ENCODE peak calls at places on chromosomes 4 and X, in ten cellular contexts. B is suprapubic skin, Z is cardiac fibroblast, V is progenitor cell of endocrine pancreas, F is heart right ventricle, K is GM12865, A is pancreas, L is OCI-LY7, J is IMR-90, E is BJ. S is an unnamed sample.

GRCh38 chr4:156933633-156934258 is 37.9 kb downstream of the PDGFC start:
- DNase-seq in K (no peak), V (no peak), L (no peak), B (no peak), A (no peak), J (peak; percentile 95), Z (peak; percentile 49), E (no peak), F (no peak), S (no peak)

GRCh38 chrX:57417827-57418226 is 131.3 kb downstream of the FAAH2 start:
- DNase-seq in L (no peak), J (no peak), B (no peak), K (peak; percentile 7), A (no peak), V (no peak), E (no peak), F (no peak), Z (no peak), S (no peak)

GRCh38 chrX:96688789-96689188 is 4.1 kb downstream of the DIAPH2 start:
- DNase-seq in A (no peak), F (no peak), Z (no peak), J (no peak), E (no peak), B (no peak), V (no peak), L (no peak), K (no peak), S (no peak)

GRCh38 chr4:6663596-6664393 is 23.3 kb downstream of the MRFAP1 start:
- DNase-seq in F (no peak), E (no peak), Z (no peak), L (no peak), B (peak; percentile 62), V (no peak), A (no peak), K (no peak), J (no peak), S (no peak)

GRCh38 chr4:15779336-15779735 is 1.2 kb downstream of the CD38 start:
- DNase-seq in F (peak; percentile 58), Z (peak; percentile 78), A (no peak), V (no peak), K (no peak), J (peak; percentile 53), L (no peak), B (peak; percentile 60), E (peak; percentile 15), S (no peak)

GRCh38 chrX:110320588-110320987 is 2.7 kb upstream of the AMMECR1 start:
- DNase-seq in V (no peak), L (no peak), B (no peak), Z (no peak), A (no peak), K (no peak), E (no peak), J (no peak), F (no peak), S (no peak)

GRCh38 chr4:26815199-26815598 is 45.4 kb upstream of the STIM2 start:
- DNase-seq in J (no peak), B (no peak), V (no peak), K (no peak), L (no peak), F (no peak), E (no peak), Z (no peak), A (no peak), S (no peak)

GRCh38 chr4:31104596-31104995 is 384.4 kb downstream of the PCDH7 start:
- DNase-seq in J (no peak), A (no peak), L (no peak), V (no peak), Z (no peak), B (no peak), E (no peak), K (no peak), F (no peak), S (no peak)

GRCh38 chr4:2290974-2291704 is 29.2 kb upstream of the MXD4 start:
- DNase-seq in A (no peak), F (no peak), V (no peak), E (no peak), K (peak; percentile 55), L (peak; percentile 78), B (peak; percentile 57), Z (no peak), J (no peak), S (peak; percentile 46)

GRCh38 chrX:20967725-20968124 is 406.5 kb upstream of the CNKSR2 start:
- DNase-seq in F (no peak), Z (no peak), L (no peak), E (no peak), J (no peak), A (no peak), K (no peak), B (no peak), V (no peak), S (no peak)

GRCh38 chr4:140717313-140717712 is 38.9 kb downstream of the TBC1D9 start:
- DNase-seq in L (no peak), K (no peak), J (no peak), B (no peak), Z (no peak), A (no peak), E (no peak), F (no peak), V (no peak), S (no peak)

DNA sequence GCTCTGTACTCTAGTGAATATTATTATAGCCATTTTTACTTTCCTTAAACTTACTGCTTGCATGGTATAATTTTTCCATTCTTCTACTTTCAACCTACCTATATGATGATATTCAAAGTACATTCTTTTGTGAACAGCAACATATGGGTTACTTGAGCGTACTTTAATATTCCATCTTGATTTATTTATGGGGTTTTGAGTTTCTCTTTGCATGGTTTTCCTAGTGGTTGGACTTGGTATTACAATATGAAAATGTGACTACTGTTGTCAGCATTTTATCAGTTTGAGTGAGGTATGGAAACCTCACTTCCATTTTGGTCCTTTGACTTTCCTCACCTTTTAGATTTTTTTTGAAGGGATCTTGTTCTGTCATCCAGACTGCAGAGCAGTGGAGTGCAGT is 35.9 kb downstream of the ADGRG4 start:
- DNase-seq in Z (no peak), J (no peak), L (peak; percentile 1), V (no peak), E (no peak), B (no peak), K (peak; percentile 2), F (no peak), A (no peak), S (no peak)
- TF ChIP-seq CTCF in Z (peak; percentile 20), J (peak; percentile 24), L (peak; percentile 65), V (peak; percentile 47), E (peak; percentile 22), B (no peak), K (peak; percentile 26), F (peak; percentile 56), A (no peak), S (no peak)

GRCh38 chr4:93201471-93201870 is 627.1 kb upstream of the ATOH1 start:
- DNase-seq in Z (no peak), B (no peak), L (no peak), J (no peak), F (no peak), V (no peak), E (no peak), A (no peak), K (no peak), S (no peak)

GRCh38 chr4:93199492-93199891 is 629.1 kb upstream of the ATOH1 start:
- DNase-seq in Z (peak; percentile 54), K (peak; percentile 26), L (peak; percentile 4), B (no peak), F (no peak), V (no peak), J (peak; percentile 29), E (no peak), A (no peak), S (peak; percentile 20)

GRCh38 chr4:93203708-93204107 is 624.8 kb upstream of the ATOH1 start:
- DNase-seq in L (no peak), B (no peak), A (no peak), F (no peak), K (peak; percentile 16), E (no peak), Z (no peak), V (no peak), J (peak; percentile 12), S (no peak)
- TF ChIP-seq CTCF in L (no peak), B (no peak), A (no peak), F (no peak), K (no peak), E (no peak), Z (no peak), V (no peak), J (no peak), S (no peak)

DNA sequence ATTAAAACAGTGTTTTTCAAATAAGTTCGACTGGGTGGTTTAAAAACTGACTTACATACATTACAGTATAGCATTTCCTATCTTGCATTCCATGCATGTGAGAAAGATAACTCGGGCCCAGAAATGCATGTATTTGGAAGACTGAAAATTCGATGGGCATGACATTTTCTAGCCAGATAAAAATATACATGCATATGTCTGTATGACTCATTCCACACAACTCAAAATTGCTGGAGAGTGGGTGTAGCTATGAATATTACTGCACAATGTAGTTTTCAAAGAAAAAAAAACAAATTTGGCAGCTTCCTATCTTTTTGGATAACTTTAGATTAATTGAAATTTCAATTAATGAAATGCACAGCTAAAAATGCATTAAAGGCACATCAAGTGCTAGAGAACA is 54.4 kb upstream of the GABRA2 start:
- DNase-seq in L (no peak), A (no peak), V (no peak), B (no peak), K (no peak), J (peak; percentile 78), Z (peak; percentile 20), F (no peak), E (no peak), S (no peak)
- TF ChIP-seq CTCF in L (no peak), A (no peak), V (no peak), B (no peak), K (no peak), J (no peak), Z (no peak), F (no peak), E (no peak), S (no peak)

DNA sequence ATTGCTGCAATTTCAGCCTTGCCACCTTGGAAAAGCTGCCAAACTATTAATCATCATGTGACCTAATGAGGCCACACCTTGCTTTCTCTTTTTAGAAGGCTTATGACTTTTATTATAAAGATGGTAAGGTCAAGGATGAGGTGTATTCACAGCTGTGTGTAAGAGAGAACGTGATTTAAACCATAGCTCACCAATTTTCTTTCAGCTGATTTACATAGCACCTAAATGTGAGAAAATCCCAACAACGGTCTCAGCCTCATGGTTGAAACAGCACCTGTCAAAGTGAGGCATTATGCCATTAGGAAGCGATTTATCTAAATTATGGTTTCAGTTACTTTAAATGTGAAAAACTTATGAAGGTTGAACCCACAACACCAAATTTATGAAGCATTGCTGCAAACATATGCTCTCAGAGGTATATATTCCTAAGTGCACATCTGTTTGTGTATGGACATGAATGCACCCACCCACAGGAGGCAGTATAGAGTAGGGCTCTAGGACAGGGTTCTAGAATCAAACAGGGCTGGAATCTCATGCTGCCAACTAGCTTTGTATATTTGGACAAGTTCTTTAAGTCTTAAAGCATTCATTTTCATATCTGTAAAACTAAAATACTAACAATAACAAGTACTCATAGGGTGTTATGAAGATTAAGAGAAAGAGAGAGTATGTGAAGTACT is 40.7 kb downstream of the ANXA3 start:
- DNase-seq in A (no peak), F (no peak), K (peak; percentile 44), B (no peak), E (no peak), Z (no peak), V (no peak), L (peak; percentile 30), J (no peak), S (no peak)
- TF ChIP-seq CTCF in A (no peak), F (peak; percentile 31), K (peak; percentile 49), B (no peak), E (peak; percentile 15), Z (peak; percentile 40), V (peak; percentile 40), L (peak; percentile 78), J (no peak), S (peak; percentile 18)